ENCODE peak calls at places on chromosomes 4 and X, in seven cellular contexts. K is type B pancreatic cell, Y is lower lobe of right lung, T is cardiac fibroblast, R is HepG2, M is nephron progenitor cell, S is HFF-Myc. Z is an unnamed sample.

GRCh38 chr4:37524267-37524666 is 161.9 kb downstream of the RELL1 start:
- DNase-seq in M (no peak), Y (no peak), S (no peak), T (no peak), K (no peak), R (no peak), Z (no peak)

GRCh38 chr4:2042207-2042946 is 16.8 kb upstream of the NAT8L start:
- DNase-seq in T (no peak), S (no peak), R (no peak), K (no peak), Y (peak; percentile 50), M (peak; percentile 70), Z (no peak)

GRCh38 chr4:8819421-8820177 is 52.0 kb downstream of the HMX1 start:
- DNase-seq in T (no peak), S (no peak), K (peak; percentile 62), Y (no peak), M (no peak), R (no peak), Z (no peak)

GRCh38 chrX:2397648-2398340 is 103.0 kb downstream of the DHRSX start:
- DNase-seq in R (no peak), S (no peak), T (peak; percentile 44), K (no peak), M (no peak), Y (no peak), Z (no peak)

GRCh38 chr4:88523325-88524129 is at the start of gene PYURF:
- DNase-seq in S (peak; percentile 68), K (peak; percentile 90), M (peak; percentile 97), R (peak; percentile 86), Y (peak; percentile 98), T (peak; percentile 95), Z (peak; percentile 84)

GRCh38 chr4:21198683-21199082 is 498.4 kb downstream of the PACRGL start:
- DNase-seq in Y (no peak), S (no peak), T (no peak), R (peak; percentile 4), M (no peak), K (no peak), Z (no peak)

GRCh38 chr4:25787891-25788331 is 74.9 kb downstream of the SEL1L3 start:
- DNase-seq in R (peak; percentile 7), T (peak; percentile 26), Y (no peak), K (no peak), M (no peak), S (no peak), Z (no peak)

GRCh38 chrX:153723351-153724251 is 586 bp downstream of the BCAP31 start:
- DNase-seq in M (peak; percentile 60), R (peak; percentile 59), K (peak; percentile 80), T (peak; percentile 41), S (no peak), Y (peak; percentile 65), Z (no peak)

GRCh38 chr4:32417113-32417704 is 1697.0 kb downstream of the PCDH7 start:
- DNase-seq in S (no peak), M (no peak), T (peak; percentile 4), Y (no peak), R (no peak), K (no peak), Z (no peak)

GRCh38 chr4:68630371-68630770 is 40.1 kb downstream of the UGT2B15 start:
- DNase-seq in M (no peak), S (no peak), T (no peak), Y (no peak), K (no peak), R (no peak), Z (no peak)

GRCh38 chr4:107619065-107619464 is 101.0 kb downstream of the PAPSS1 start:
- DNase-seq in S (peak; percentile 74), R (no peak), T (peak; percentile 83), M (no peak), Y (no peak), K (no peak), Z (peak; percentile 80)

GRCh38 chrX:136906921-136907510 is 26.5 kb upstream of the RBMX start:
- DNase-seq in T (no peak), R (no peak), Y (no peak), M (no peak), S (no peak), K (no peak), Z (no peak)

GRCh38 chrX:136910565-136911040 is 30.1 kb upstream of the RBMX start:
- DNase-seq in R (no peak), S (no peak), K (no peak), Y (no peak), M (no peak), T (peak; percentile 20), Z (no peak)

GRCh38 chrX:136907626-136908025 is 27.1 kb upstream of the RBMX start:
- DNase-seq in M (peak; percentile 6), S (no peak), R (no peak), T (peak; percentile 14), Y (no peak), K (no peak), Z (no peak)

GRCh38 chrX:136909706-136910564 is 29.4 kb upstream of the RBMX start:
- DNase-seq in M (peak; percentile 77), Y (peak; percentile 80), S (peak; percentile 85), R (no peak), T (peak; percentile 97), K (peak; percentile 74), Z (peak; percentile 82)

DNA sequence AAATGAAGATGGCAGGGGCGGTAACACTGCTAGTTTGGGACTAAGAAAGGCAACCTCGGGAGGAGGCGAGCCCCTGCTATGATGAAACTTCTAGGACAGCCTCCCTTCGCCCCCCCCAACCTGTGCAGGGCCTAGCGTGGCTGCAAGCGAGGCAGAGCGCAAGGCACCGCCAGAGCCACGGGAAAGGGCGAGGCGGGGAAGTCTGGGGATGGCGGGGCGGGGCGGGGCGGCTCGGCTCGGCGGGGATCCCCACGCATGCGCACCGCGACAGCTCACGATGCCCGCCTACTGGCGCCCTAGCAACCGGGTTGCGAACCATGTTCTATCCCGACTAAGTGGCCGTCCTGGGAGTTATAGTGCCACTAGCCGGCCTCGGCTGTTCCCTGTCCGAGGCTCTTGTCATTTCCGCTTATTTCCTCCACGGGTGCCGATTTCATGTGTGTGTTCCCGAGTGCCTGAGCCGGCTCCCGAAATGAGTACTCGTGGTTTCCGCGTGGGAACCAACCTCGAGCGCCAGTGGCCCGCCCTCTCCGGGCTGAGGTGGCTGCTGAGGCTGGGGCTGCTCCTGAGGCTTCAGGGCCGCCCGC is 28.7 kb upstream of the RBMX start:
- DNase-seq in T (peak; percentile 83), M (peak; percentile 79), K (peak; percentile 80), R (peak; percentile 26), Y (peak; percentile 82), S (no peak), Z (peak; percentile 65)
- TF ChIP-seq CTCF in T (no peak), M (no peak), K (no peak), R (peak; percentile 16), Y (no peak), S (no peak), Z (no peak)

DNA sequence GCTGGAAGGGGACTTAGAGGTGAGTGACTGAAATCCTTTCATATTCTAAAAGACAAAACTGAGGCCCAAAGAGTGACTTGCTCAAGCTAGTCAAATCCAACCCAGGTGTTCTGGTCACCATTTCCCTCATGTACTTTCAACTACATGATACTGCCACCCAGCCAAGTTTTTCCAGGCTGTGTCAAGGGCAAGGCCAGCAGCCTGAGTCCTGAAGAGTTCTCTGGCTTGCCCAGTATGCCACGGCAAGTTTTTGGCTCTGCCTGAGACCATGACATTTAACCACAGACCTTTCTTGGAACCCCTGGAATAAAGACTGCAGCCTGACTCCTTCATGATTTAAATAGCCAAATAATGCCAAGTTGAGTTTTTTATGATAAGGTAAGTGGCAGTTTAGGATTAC is 10.7 kb upstream of the TMEM164 start:
- DNase-seq in Y (no peak), T (no peak), K (no peak), S (no peak), R (no peak), M (no peak), Z (no peak)
- TF ChIP-seq CTCF in Y (no peak), T (no peak), K (no peak), S (no peak), R (no peak), M (no peak), Z (no peak)

DNA sequence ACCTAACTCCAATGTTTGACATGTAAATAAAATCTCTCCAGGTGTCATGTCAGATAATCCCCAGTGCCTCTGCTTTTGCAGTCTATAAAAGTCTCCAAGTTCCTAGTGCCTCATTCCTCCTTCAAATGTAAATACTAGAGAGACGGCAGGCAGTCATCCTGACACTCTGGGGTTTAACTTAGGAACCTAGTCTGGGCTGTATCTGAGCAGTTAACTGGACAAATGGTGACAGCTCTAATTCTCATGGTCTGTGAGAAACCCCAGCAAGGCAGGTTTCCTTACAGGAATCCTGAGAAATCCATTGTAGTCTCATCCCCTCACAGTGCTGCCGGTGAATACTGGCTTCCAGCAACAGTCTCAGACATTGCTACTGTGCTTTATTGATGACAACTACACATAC is 246.9 kb downstream of the SNCA start:
- DNase-seq in S (no peak), K (no peak), T (no peak), M (no peak), R (no peak), Y (no peak), Z (no peak)
- TF ChIP-seq CTCF in S (no peak), K (no peak), T (no peak), M (no peak), R (no peak), Y (no peak), Z (no peak)

GRCh38 chr4:71520850-71521249 is 182.0 kb downstream of the SLC4A4 start:
- DNase-seq in S (no peak), Y (no peak), K (no peak), R (no peak), T (no peak), M (no peak), Z (no peak)
- TF ChIP-seq CTCF in S (no peak), Y (no peak), K (no peak), R (no peak), T (no peak), M (no peak), Z (no peak)

GRCh38 chr4:89913623-89914022 is 19.0 kb downstream of the MMRN1 start:
- DNase-seq in T (no peak), Y (no peak), K (no peak), M (no peak), R (no peak), S (no peak), Z (no peak)

GRCh38 chr4:89915937-89916336 is 21.3 kb downstream of the MMRN1 start:
- DNase-seq in R (no peak), M (no peak), S (no peak), T (no peak), K (no peak), Y (no peak), Z (no peak)

GRCh38 chr4:89915151-89915550 is 20.5 kb downstream of the MMRN1 start:
- DNase-seq in R (no peak), T (no peak), S (no peak), Y (no peak), M (no peak), K (no peak), Z (no peak)

GRCh38 chr4:89914609-89915008 is 20.0 kb downstream of the MMRN1 start:
- DNase-seq in R (no peak), M (no peak), Y (no peak), T (no peak), S (no peak), K (no peak), Z (no peak)
- TF ChIP-seq CTCF in R (no peak), M (no peak), Y (no peak), T (no peak), S (no peak), K (no peak), Z (no peak)

GRCh38 chr4:185838514-185839203 is 26.7 kb upstream of the SORBS2 start:
- DNase-seq in S (no peak), K (no peak), T (no peak), M (no peak), R (no peak), Y (no peak), Z (no peak)
- TF ChIP-seq CTCF in S (no peak), K (no peak), T (no peak), M (no peak), R (no peak), Y (no peak), Z (no peak)

Z was measured in AG09319.